ENCODE peak calls at places on chromosomes 3 and 15, in six cellular contexts. Y, F, W, B, K and R are unnamed samples.

GRCh38 chr3:143427626-143428025 is 308.1 kb downstream of the CHST2 start:
- DNase-seq in Y (no peak), F (no peak), W (no peak), B (no peak), K (no peak), R (no peak)

GRCh38 chr3:52177701-52178042 is 20.3 kb upstream of the ALAS1 start:
- DNase-seq in Y (no peak), F (no peak), W (no peak), B (no peak), K (no peak), R (no peak)

GRCh38 chr15:38266247-38266996 is 13.8 kb downstream of the SPRED1 start:
- DNase-seq in Y (no peak), F (no peak), W (no peak), B (no peak), K (no peak), R (no peak)

GRCh38 chr15:79090487-79091203 is at the start of gene RASGRF1:
- DNase-seq in Y (no peak), F (no peak), W (no peak), B (no peak), K (peak), R (no peak)

GRCh38 chr3:14570864-14571263 is 30.7 kb upstream of the GRIP2 start:
- DNase-seq in Y (no peak), F (no peak), W (no peak), B (no peak), K (no peak), R (no peak)

GRCh38 chr15:57485869-57486268 is 105.8 kb upstream of the MYZAP start:
- DNase-seq in Y (peak), F (no peak), W (peak), B (no peak), K (no peak), R (no peak)

GRCh38 chr15:66573719-66574641 is 8.2 kb upstream of the LCTL start:
- DNase-seq in Y (no peak), F (no peak), W (no peak), B (no peak), K (no peak), R (no peak)

GRCh38 chr3:5568451-5568850 is 380.9 kb downstream of the EDEM1 start:
- DNase-seq in Y (peak), F (no peak), W (no peak), B (no peak), K (no peak), R (peak)

GRCh38 chr3:81105761-81106160 is 655.7 kb downstream of the GBE1 start:
- DNase-seq in Y (no peak), F (no peak), W (no peak), B (no peak), K (no peak), R (no peak)

GRCh38 chr3:32293908-32294307 is 55.4 kb downstream of the CMTM8 start:
- DNase-seq in Y (no peak), F (no peak), W (no peak), B (no peak), K (no peak), R (no peak)

GRCh38 chr3:9280477-9281219 is 31.2 kb upstream of the SRGAP3 start:
- DNase-seq in Y (no peak), F (no peak), W (no peak), B (no peak), K (no peak), R (no peak)

GRCh38 chr3:193418576-193419373 is 40.2 kb upstream of the ATP13A5 start:
- DNase-seq in Y (no peak), F (no peak), W (no peak), B (no peak), K (no peak), R (no peak)

GRCh38 chr3:169694117-169694516 is 30.6 kb upstream of the MECOM start:
- DNase-seq in Y (no peak), F (no peak), W (no peak), B (no peak), K (no peak), R (no peak)

GRCh38 chr3:22887664-22888291 is 315.3 kb upstream of the UBE2E2 start:
- DNase-seq in Y (peak), F (no peak), W (peak), B (no peak), K (no peak), R (no peak)

GRCh38 chr15:60526127-60526616 is 47.2 kb upstream of the ICE2 start:
- DNase-seq in Y (no peak), F (peak), W (no peak), B (no peak), K (no peak), R (no peak)

GRCh38 chr3:143970773-143971366 is 753 bp upstream of the DIPK2A start:
- DNase-seq in Y (peak), F (peak), W (peak), B (peak), K (peak), R (peak)

GRCh38 chr3:98971183-98971681 is 69.7 kb upstream of the DCBLD2 start:
- DNase-seq in Y (peak), F (no peak), W (peak), B (no peak), K (no peak), R (no peak)

GRCh38 chr15:66743703-66744536 is 41.9 kb downstream of the SMAD6 start:
- DNase-seq in Y (no peak), F (no peak), W (no peak), B (no peak), K (no peak), R (peak)

GRCh38 chr3:33075996-33076395 is 20.9 kb downstream of the GLB1 start:
- DNase-seq in Y (no peak), F (no peak), W (no peak), B (no peak), K (no peak), R (no peak)

GRCh38 chr3:63960048-63960711 is 48.0 kb upstream of the SCAANT1 start:
- DNase-seq in Y (peak), F (no peak), W (peak), B (no peak), K (no peak), R (no peak)

GRCh38 chr15:85073556-85074194 is 92.0 kb downstream of the PDE8A start:
- DNase-seq in Y (no peak), F (no peak), W (peak), B (no peak), K (no peak), R (no peak)

GRCh38 chr3:76403556-76403955 is 618.2 kb upstream of the ZNF717 start:
- DNase-seq in Y (no peak), F (no peak), W (peak), B (no peak), K (no peak), R (no peak)

GRCh38 chr3:136120373-136121348 is 75.5 kb downstream of the MSL2 start:
- DNase-seq in Y (no peak), F (no peak), W (no peak), B (no peak), K (no peak), R (no peak)

GRCh38 chr3:137978328-137978727 is 31.6 kb upstream of the CLDN18 start:
- DNase-seq in Y (no peak), F (no peak), W (no peak), B (no peak), K (no peak), R (no peak)

GRCh38 chr3:147409143-147410121 is at the start of gene ZIC1:
- DNase-seq in Y (no peak), F (no peak), W (no peak), B (no peak), K (no peak), R (no peak)

GRCh38 chr15:65839354-65839901 is 29.9 kb upstream of the RAB11A start:
- DNase-seq in Y (no peak), F (no peak), W (no peak), B (no peak), K (no peak), R (no peak)

GRCh38 chr3:12879191-12879815 is 37.9 kb upstream of the RPL32 start:
- DNase-seq in Y (no peak), F (no peak), W (no peak), B (no peak), K (no peak), R (no peak)

GRCh38 chr3:62065985-62066693 is 307.2 kb downstream of the FEZF2 start:
- DNase-seq in Y (no peak), F (no peak), W (no peak), B (no peak), K (no peak), R (no peak)

GRCh38 chr3:118909751-118910150 is 124.9 kb downstream of the IGSF11 start:
- DNase-seq in Y (no peak), F (no peak), W (no peak), B (no peak), K (no peak), R (no peak)

GRCh38 chr3:159761377-159761776 is 227.3 kb upstream of the IL12A start:
- DNase-seq in Y (no peak), F (peak), W (peak), B (no peak), K (no peak), R (peak)

GRCh38 chr3:26768068-26768651 is 145.6 kb downstream of the LRRC3B start:
- DNase-seq in Y (no peak), F (no peak), W (no peak), B (no peak), K (no peak), R (no peak)